ENCODE peak calls at places on chromosomes 12 and 14, in four cellular contexts. F is tibial nerve, T is K562, Z is ovary. W is an unnamed sample.
A peak's percentile ranks its signal among the peaks of the same experiment; 100 is the strongest.

GRCh38 chr14:53411110-53411509 is 258.0 kb upstream of the DDHD1 start:
- DNase-seq in Z (no peak), T (no peak), F (no peak), W (no peak)

GRCh38 chr12:118763239-118763638 is 218.1 kb upstream of the SRRM4 start:
- DNase-seq in Z (no peak), F (no peak), T (no peak), W (no peak)

GRCh38 chr12:3962661-3963483 is 89.7 kb upstream of the PARP11 start:
- DNase-seq in Z (no peak), F (no peak), T (peak; percentile 7), W (no peak)

GRCh38 chr12:84128117-84128991 is 784.2 kb downstream of the SLC6A15 start:
- DNase-seq in T (no peak), Z (no peak), F (no peak), W (peak; percentile 51)

GRCh38 chr14:27391331-27391730 is 793.5 kb upstream of the NOVA1 start:
- DNase-seq in T (no peak), Z (no peak), F (no peak), W (no peak)

GRCh38 chr12:57552692-57553321 is 3.0 kb downstream of the KIF5A start:
- DNase-seq in F (no peak), Z (no peak), T (peak; percentile 74), W (no peak)

GRCh38 chr14:101104485-101104884 is 201.0 kb upstream of the RTL1 start:
- DNase-seq in T (no peak), Z (peak; percentile 6), F (no peak), W (peak; percentile 18)

GRCh38 chr14:73245401-73246325 is 8.4 kb downstream of the PAPLN start:
- DNase-seq in T (peak; percentile 76), F (no peak), Z (no peak), W (peak; percentile 92)

GRCh38 chr12:48024735-48025134 is 20.5 kb upstream of the COL2A1 start:
- DNase-seq in F (no peak), Z (no peak), T (no peak), W (no peak)

GRCh38 chr12:58887071-58887470 is 33.2 kb downstream of the LRIG3 start:
- DNase-seq in Z (no peak), F (no peak), T (no peak), W (no peak)

GRCh38 chr12:58886474-58886873 is 33.8 kb downstream of the LRIG3 start:
- DNase-seq in Z (no peak), T (no peak), F (no peak), W (no peak)

GRCh38 chr12:58888131-58888783 is 32.0 kb downstream of the LRIG3 start:
- DNase-seq in Z (no peak), T (no peak), F (no peak), W (no peak)

GRCh38 chr12:58893421-58893986 is 26.8 kb downstream of the LRIG3 start:
- DNase-seq in F (no peak), Z (no peak), T (no peak), W (no peak)

GRCh38 chr12:58889557-58889956 is 30.7 kb downstream of the LRIG3 start:
- DNase-seq in T (no peak), F (no peak), Z (no peak), W (no peak)
- TF ChIP-seq EP300 in T (no peak), F (no peak), Z (no peak), W (no peak)

GRCh38 chr14:69328765-69329164 is 68.8 kb downstream of the GALNT16 start:
- DNase-seq in T (no peak), Z (no peak), F (no peak), W (no peak)

GRCh38 chr14:69326611-69327010 is 66.7 kb downstream of the GALNT16 start:
- DNase-seq in T (no peak), Z (peak; percentile 3), F (no peak), W (no peak)

GRCh38 chr14:69325646-69326265 is 65.8 kb downstream of the GALNT16 start:
- DNase-seq in T (no peak), F (no peak), Z (peak; percentile 17), W (no peak)

GRCh38 chr14:69328317-69328716 is 68.4 kb downstream of the GALNT16 start:
- DNase-seq in F (no peak), T (no peak), Z (no peak), W (no peak)

DNA sequence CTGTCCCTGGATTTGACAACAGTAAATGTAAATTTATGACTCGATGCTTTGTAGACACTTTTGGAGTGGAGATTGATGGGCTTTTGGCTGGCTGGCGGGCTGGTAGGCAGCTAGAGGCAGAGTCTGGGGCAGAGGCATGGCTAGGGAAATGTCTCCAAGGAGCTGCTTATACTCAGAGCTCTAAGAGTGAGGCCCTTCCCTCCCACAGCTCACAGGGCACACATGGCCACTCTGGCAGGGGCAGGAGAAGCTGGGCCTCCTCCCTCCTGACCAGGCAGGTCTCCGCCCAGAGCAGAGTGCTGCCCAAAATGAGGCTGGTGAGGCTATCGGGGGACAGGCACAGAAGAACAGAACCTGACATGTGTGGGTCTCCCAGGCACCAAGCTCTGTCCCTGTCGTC is 67.5 kb downstream of the GALNT16 start:
- DNase-seq in F (no peak), T (no peak), Z (no peak), W (no peak)
- TF ChIP-seq POLR2A in F (no peak), T (no peak), Z (no peak), W (no peak)

DNA sequence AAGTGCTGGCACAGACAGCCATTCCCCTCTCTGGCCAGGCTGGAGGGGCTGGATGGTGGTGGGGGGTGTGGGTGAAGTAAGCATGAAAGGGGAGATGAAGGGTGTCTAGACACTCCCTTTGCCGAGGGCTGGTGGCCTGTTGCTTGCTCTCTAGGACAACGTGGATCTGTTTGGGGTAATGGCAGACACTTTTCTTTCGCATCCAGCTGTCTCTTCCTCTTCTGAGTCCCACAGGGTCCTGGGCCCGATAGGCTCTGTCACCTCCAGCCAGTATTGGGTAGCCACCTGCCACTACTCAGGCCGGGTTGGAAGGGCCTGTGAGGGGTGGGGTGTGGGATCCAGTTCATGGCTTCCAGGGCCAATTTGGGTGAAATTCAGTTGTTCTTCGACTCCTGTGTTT is 218.1 kb downstream of the CACNA1C start:
- DNase-seq in F (no peak), Z (no peak), T (no peak), W (no peak)
- TF ChIP-seq EP300 in F (no peak), Z (no peak), T (no peak), W (no peak)

GRCh38 chr12:75327642-75328041 is 2.5 kb downstream of the CAPS2 start:
- DNase-seq in F (no peak), T (no peak), Z (no peak), W (no peak)

GRCh38 chr12:75334384-75335030 is at the start of gene GLIPR1L1:
- DNase-seq in Z (peak; percentile 78), T (peak; percentile 35), F (peak; percentile 96), W (peak; percentile 89)

GRCh38 chr12:75329918-75330826 is at the start of gene CAPS2:
- DNase-seq in T (peak; percentile 75), Z (peak; percentile 86), F (peak; percentile 62), W (peak; percentile 95)
- TF ChIP-seq POLR2A in T (no peak), Z (peak; percentile 34), F (peak; percentile 30), W (no peak)

GRCh38 chr14:21036746-21037145 is 2.1 kb upstream of the RNASE13 start:
- DNase-seq in F (no peak), T (no peak), Z (no peak), W (no peak)

GRCh38 chr14:21039585-21040369 is 2.4 kb upstream of the RNASE7 start:
- DNase-seq in Z (peak; percentile 59), T (peak; percentile 64), F (peak; percentile 57), W (no peak)

GRCh38 chr14:21038416-21039058 is 3.6 kb upstream of the RNASE7 start:
- DNase-seq in F (no peak), Z (no peak), T (no peak), W (no peak)

GRCh38 chr14:21040370-21040925 is 1.7 kb upstream of the RNASE7 start:
- DNase-seq in Z (no peak), F (no peak), T (no peak), W (no peak)

GRCh38 chr14:21039059-21039422 is 3.1 kb upstream of the RNASE7 start:
- DNase-seq in Z (peak; percentile 91), F (peak; percentile 77), T (no peak), W (peak; percentile 59)
- TF ChIP-seq EP300 in Z (no peak), F (no peak), T (no peak), W (no peak)

DNA sequence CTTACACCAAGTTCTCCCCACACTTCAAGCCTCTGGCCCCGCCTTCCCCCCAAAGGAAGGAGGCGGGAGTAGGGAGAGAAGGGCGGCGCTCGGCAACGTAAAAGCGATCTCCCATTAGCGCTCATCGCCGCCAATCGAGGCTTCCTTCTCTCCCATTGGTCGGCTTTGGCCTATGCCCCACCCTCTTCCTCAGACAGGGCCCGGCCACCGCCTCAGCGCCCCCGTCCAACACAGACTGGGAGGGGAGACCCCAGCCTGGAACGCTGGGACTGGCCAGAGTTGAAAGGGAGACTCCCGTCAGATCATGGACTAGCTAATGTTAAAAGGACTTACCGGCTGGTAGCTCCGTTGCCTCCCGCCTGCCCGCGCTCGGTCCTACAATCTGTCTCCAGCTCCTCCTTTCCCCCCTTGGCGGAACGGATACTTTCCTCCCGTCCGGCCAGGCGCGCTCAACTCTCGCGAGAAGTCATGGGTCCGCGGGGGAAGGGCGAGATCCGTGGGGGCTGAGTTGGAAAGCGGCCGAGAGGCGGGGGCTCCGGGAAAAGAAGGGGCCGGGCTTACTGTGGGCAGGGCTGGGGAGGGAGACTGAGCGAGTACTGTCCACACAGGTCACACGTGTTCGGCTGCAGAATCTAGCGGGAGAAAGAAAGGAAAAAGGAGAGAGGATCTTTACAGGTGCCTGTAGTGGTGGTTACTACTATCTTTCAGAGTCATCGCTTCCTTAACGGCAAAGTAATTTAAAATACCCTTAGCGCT is at the start of gene ATF7:
- DNase-seq in F (peak; percentile 98), T (peak; percentile 99), Z (peak; percentile 99), W (peak; percentile 98)
- TF ChIP-seq POLR2A in F (peak; percentile 27), T (peak; percentile 89), Z (peak; percentile 79), W (peak; percentile 88)

DNA sequence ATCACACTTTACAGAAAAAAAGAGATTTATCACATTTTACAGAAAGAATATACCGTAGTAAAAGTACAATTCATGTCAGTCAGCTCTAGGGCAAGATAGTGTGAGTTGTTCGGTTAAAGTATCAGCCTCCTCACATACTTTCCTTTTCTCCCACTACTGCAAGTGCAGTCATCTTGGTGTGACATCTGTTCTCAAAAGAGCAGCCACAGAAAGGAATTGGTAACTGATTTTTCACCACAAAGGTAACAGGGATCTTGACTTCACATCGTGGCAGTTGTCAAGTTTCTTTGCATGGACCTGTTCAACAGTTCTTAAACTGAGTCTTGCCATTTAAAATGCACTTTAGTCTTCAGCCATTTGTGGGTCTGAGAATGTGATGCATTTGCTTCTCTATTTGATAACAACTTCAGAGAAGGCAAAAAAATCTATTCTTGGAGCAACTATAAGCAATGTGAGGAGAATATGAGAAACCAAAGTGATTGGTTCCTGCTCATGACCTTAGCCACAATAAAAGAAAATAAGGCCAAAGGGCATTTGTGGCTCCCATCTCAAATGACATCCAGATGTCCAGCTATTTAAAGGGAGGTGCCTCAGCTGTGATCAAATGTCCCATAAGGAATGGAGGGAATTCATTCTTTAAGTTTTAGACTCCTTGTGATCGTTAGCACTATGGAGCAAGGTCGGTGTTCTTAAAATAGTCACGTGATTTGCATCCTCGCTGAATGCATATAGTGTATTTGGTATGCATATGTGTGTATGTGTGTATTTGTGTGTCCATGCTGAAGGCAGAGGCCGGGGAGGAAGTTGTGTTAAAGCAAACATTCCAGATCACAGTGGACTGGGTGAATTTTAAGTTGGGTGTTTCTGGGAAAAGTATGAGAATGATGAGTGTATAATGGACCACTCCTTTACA is 5.3 kb upstream of the E2F7 start:
- DNase-seq in F (no peak), Z (no peak), T (no peak), W (no peak)
- TF ChIP-seq EP300 in F (no peak), Z (no peak), T (no peak), W (no peak)

GRCh38 chr12:88969127-88969526 is 383.2 kb downstream of the DUSP6 start:
- DNase-seq in T (no peak), Z (no peak), F (no peak), W (no peak)
- TF ChIP-seq POLR2A in T (no peak), Z (no peak), F (no peak), W (no peak)

W was measured in upper lobe of left lung.